ENCODE peak calls at places on chromosomes 12 and 14, in four cellular contexts. X, I, S and W are unnamed samples.
A peak's percentile ranks its signal among the peaks of the same experiment; 100 is the strongest.

GRCh38 chr12:26520154-26520553 is 312.8 kb downstream of the ITPR2 start:
- DNase-seq in S (no peak), I (no peak), X (no peak), W (no peak)

GRCh38 chr12:46218509-46219095 is 50.2 kb downstream of the SLC38A1 start:
- DNase-seq in S (no peak), X (no peak), I (no peak), W (no peak)

GRCh38 chr14:75559451-75560187 is 18.8 kb upstream of the FLVCR2 start:
- DNase-seq in X (no peak), I (no peak), S (peak; percentile 56), W (no peak)

GRCh38 chr12:28140404-28140803 is 49.9 kb upstream of the CCDC91 start:
- DNase-seq in X (no peak), I (no peak), S (no peak), W (no peak)

GRCh38 chr12:33676866-33677265 is 237.2 kb upstream of the SYT10 start:
- DNase-seq in I (no peak), X (no peak), S (no peak), W (no peak)

GRCh38 chr14:67556671-67557070 is 23.6 kb downstream of the PLEKHH1 start:
- DNase-seq in I (no peak), X (no peak), S (no peak), W (peak; percentile 17)

GRCh38 chr12:130838951-130839769 is at the start of gene STX2:
- DNase-seq in S (peak; percentile 93), X (peak; percentile 70), I (peak; percentile 84), W (peak; percentile 90)

GRCh38 chr12:40215977-40216376 is 8.8 kb upstream of the LRRK2 start:
- DNase-seq in S (no peak), X (no peak), I (no peak), W (no peak)

GRCh38 chr12:9750276-9751203 is 10.2 kb downstream of the CD69 start:
- DNase-seq in S (no peak), I (peak; percentile 49), X (peak; percentile 65), W (no peak)

GRCh38 chr12:52267266-52267665 is 7.2 kb upstream of the KRT86 start:
- DNase-seq in X (no peak), I (no peak), S (no peak), W (no peak)

GRCh38 chr14:102182190-102182589 is 42.5 kb downstream of the WDR20 start:
- DNase-seq in X (peak; percentile 42), S (no peak), I (no peak), W (no peak)

GRCh38 chr12:55797068-55797467 is 20.5 kb downstream of the SARNP start:
- DNase-seq in X (peak; percentile 33), I (peak; percentile 38), S (no peak), W (no peak)

GRCh38 chr14:103733651-103734050 is 18.0 kb downstream of the ZFYVE21 start:
- DNase-seq in S (no peak), X (no peak), I (no peak), W (peak; percentile 61)

GRCh38 chr14:26872510-26872909 is 274.7 kb upstream of the NOVA1 start:
- DNase-seq in X (no peak), I (peak; percentile 51), S (no peak), W (no peak)

GRCh38 chr12:14962180-14962579 is 779 bp upstream of the ARHGDIB start:
- DNase-seq in S (no peak), X (no peak), I (no peak), W (no peak)

GRCh38 chr12:14963520-14963919 is 2.1 kb upstream of the ARHGDIB start:
- DNase-seq in X (no peak), S (no peak), I (no peak), W (no peak)

GRCh38 chr12:14961466-14962155 is at the start of gene ARHGDIB:
- DNase-seq in I (no peak), S (no peak), X (no peak), W (peak; percentile 66)

GRCh38 chr12:14964401-14964800 is 3.0 kb upstream of the ARHGDIB start:
- DNase-seq in I (no peak), X (no peak), S (no peak), W (no peak)

GRCh38 chr12:14962797-14963196 is 1.4 kb upstream of the ARHGDIB start:
- DNase-seq in S (no peak), X (no peak), I (no peak), W (no peak)
- H3K27me3 ChIP-seq in S (no peaks in the 10 kb centered on the region), X (no peaks in the 10 kb centered on the region), I (no peaks in the 10 kb centered on the region), W (no peaks in the 10 kb centered on the region)

GRCh38 chr12:3551386-3551785 is 60.4 kb downstream of the PRMT8 start:
- DNase-seq in S (no peak), X (no peak), I (no peak), W (no peak)
- H3K36me3 ChIP-seq in S (no peaks in the 10 kb centered on the region), X (no peaks in the 10 kb centered on the region), I (no peaks in the 10 kb centered on the region), W (no peaks in the 10 kb centered on the region)

GRCh38 chr14:95486875-95487668 is 29.4 kb downstream of the SYNE3 start:
- DNase-seq in X (no peak), I (no peak), S (no peak), W (no peak)
- H3K27ac ChIP-seq in X (no peak overlapping the region), I (no peak overlapping the region), S (no peak overlapping the region), W (no peak overlapping the region)

GRCh38 chr12:11628353-11628752 is 21.1 kb upstream of the ETV6 start:
- DNase-seq in S (no peak), X (no peak), I (no peak), W (no peak)

GRCh38 chr12:11635341-11635740 is 14.1 kb upstream of the ETV6 start:
- DNase-seq in X (no peak), S (no peak), I (no peak), W (no peak)

GRCh38 chr12:11630046-11630706 is 19.3 kb upstream of the ETV6 start:
- DNase-seq in S (no peak), I (no peak), X (no peak), W (no peak)

GRCh38 chr12:11633968-11634367 is 15.5 kb upstream of the ETV6 start:
- DNase-seq in I (no peak), S (no peak), X (no peak), W (no peak)

GRCh38 chr12:11631288-11631687 is 18.2 kb upstream of the ETV6 start:
- DNase-seq in I (no peak), S (no peak), X (no peak), W (no peak)
- H3K27me3 ChIP-seq in I (no peaks in the 10 kb centered on the region), S (no peaks in the 10 kb centered on the region), X (no peaks in the 10 kb centered on the region), W (no peaks in the 10 kb centered on the region)

GRCh38 chr14:51715742-51716141 is 64.0 kb downstream of the FRMD6 start:
- DNase-seq in X (no peak), I (no peak), S (no peak), W (no peak)

GRCh38 chr14:51715250-51715649 is 63.5 kb downstream of the FRMD6 start:
- DNase-seq in I (no peak), S (no peak), X (no peak), W (no peak)

GRCh38 chr14:51719970-51720369 is 68.3 kb downstream of the FRMD6 start:
- DNase-seq in X (no peak), S (no peak), I (no peak), W (no peak)

GRCh38 chr14:51711505-51711904 is 59.8 kb downstream of the FRMD6 start:
- DNase-seq in X (no peak), S (no peak), I (no peak), W (no peak)

DNA sequence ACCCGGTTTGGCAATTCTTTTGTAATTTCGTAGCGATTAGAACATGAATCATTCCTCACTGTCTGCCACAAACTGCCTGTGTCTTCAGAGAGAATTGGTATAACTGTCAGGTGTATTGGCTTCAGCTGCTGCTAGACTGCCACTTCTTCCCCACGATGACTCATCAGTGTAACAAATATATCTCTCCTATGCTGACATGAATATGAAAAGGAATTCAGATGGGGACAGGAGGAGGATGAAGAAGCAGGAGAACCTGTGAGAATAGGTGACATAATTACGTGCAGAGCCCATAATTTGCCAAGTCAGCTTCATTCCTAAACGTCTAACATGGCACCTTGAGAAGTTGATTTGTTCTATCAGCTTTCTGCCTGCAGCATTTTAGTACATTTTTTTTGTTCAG is 64.9 kb downstream of the FRMD6 start:
- DNase-seq in X (no peak), S (no peak), I (no peak), W (no peak)
- H3K36me3 ChIP-seq in X (peaks cover 93% of the 10 kb centered on the region), S (no peaks in the 10 kb centered on the region), I (no peaks in the 10 kb centered on the region), W (peaks cover 11% of the 10 kb centered on the region)

DNA sequence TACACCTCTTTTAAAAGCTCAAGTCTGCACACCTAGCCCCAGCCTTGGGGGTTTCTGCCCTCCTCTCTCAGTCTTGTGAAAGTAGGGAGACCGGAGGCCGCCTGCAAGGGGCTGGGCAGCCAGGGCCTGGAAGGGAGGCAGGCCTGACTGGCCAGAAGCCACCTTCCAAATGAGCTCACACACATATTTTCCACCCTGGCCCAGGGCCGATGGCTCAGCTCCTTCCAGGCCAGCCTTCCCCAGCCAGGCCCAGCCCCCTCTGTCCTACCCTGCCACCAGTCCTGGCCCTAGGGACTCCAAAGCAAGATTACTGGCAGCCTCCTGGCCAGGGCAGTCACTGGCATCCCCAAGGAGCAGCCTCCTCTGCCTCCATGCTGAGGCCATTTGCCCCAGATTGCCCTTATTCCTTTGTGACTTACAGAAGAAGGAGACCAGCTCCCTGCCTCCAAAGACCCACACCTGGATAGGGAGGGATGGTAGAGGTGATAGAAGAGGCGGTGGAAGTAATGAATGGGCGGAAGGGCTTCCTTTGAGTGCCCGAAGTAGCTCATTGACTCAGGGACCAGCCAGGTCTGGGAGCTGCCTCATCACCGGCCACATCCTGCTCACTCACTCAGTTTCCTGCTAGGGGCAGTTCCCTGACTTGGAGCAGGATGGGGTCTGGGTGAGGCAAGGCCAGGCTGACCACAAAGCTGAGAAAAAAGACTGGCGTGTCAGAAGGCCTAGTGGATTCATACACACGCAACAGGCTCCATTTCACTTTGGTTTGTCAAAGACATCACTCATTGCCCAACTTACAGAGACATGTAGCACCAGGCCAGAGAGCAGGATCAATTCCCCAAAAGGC is 14.8 kb downstream of the MMP14 start:
- DNase-seq in X (peak; percentile 94), I (peak; percentile 94), S (peak; percentile 74), W (peak; percentile 95)
- H3K27ac ChIP-seq in X (peak overlapping the region; percentile 97), I (peak overlapping the region; percentile 100), S (peak overlapping the region; percentile 53), W (peak overlapping the region; percentile 53)

GRCh38 chr12:54032627-54033100 is at the start of gene HOXC5:
- DNase-seq in X (peak; percentile 16), S (no peak), I (peak; percentile 62), W (peak; percentile 79)
- H3K27me3 ChIP-seq in X (peaks cover 90% of the 10 kb centered on the region), S (peaks cover 55% of the 10 kb centered on the region), I (peaks cover 3% of the 10 kb centered on the region), W (no peaks in the 10 kb centered on the region)